ENCODE peak calls at places on chromosomes 13 and 19, in eight cellular contexts. J is stomach; R is heart right ventricle; T is CD8-positive, alpha-beta T cell; A is H1; V is AG04450; U is tibial nerve; Y is fibroblast of lung. P is an unnamed sample.

GRCh38 chr13:80168089-80168850 is 172.7 kb downstream of the SPRY2 start:
- DNase-seq in Y (peak; percentile 30), R (no peak), V (no peak), A (no peak), J (no peak), U (no peak), T (no peak), P (no peak)

GRCh38 chr13:51557875-51558604 is 26.2 kb upstream of the WDFY2 start:
- DNase-seq in Y (peak; percentile 68), T (no peak), V (peak; percentile 43), R (no peak), J (no peak), U (no peak), A (no peak), P (no peak)

GRCh38 chr13:114078501-114079451 is 53.6 kb downstream of the RASA3 start:
- DNase-seq in A (no peak), U (peak; percentile 53), Y (peak; percentile 64), T (no peak), J (peak; percentile 36), V (no peak), R (no peak), P (peak; percentile 76)

GRCh38 chr13:51845574-51846318 is 769 bp upstream of the TMEM272 start:
- DNase-seq in U (no peak), T (no peak), Y (no peak), V (no peak), A (no peak), R (no peak), J (no peak), P (no peak)

GRCh38 chr19:19105365-19106060 is 32.8 kb downstream of the TMEM161A start:
- DNase-seq in V (no peak), R (peak; percentile 52), J (peak; percentile 51), T (no peak), Y (peak; percentile 55), U (no peak), A (no peak), P (no peak)

GRCh38 chr19:34397853-34398252 is 6.3 kb upstream of the PDCD2L start:
- DNase-seq in R (no peak), A (no peak), T (no peak), U (no peak), Y (no peak), V (no peak), J (no peak), P (no peak)

GRCh38 chr13:83731113-83731512 is 151.2 kb downstream of the SLITRK1 start:
- DNase-seq in A (no peak), U (no peak), J (no peak), T (no peak), R (no peak), V (no peak), Y (no peak), P (no peak)

GRCh38 chr13:88107486-88108044 is 436.4 kb downstream of the SLITRK5 start:
- DNase-seq in R (no peak), A (no peak), V (no peak), T (no peak), Y (no peak), U (no peak), J (no peak), P (no peak)

GRCh38 chr13:94329754-94330551 is 149.5 kb downstream of the DCT start:
- DNase-seq in V (peak; percentile 70), T (no peak), U (no peak), A (no peak), Y (peak; percentile 97), J (no peak), R (no peak), P (no peak)

GRCh38 chr13:75762967-75763366 is 126.8 kb downstream of the LMO7 start:
- DNase-seq in T (no peak), A (no peak), U (no peak), Y (no peak), J (no peak), V (no peak), R (no peak), P (no peak)
- H3K27ac ChIP-seq in T (peak overlapping the region; percentile 50), A (no peak overlapping the region), U (no peak overlapping the region), Y (peak overlapping the region; percentile 67), J (peak overlapping the region; percentile 66), V (no peak overlapping the region), R (peak overlapping the region; percentile 78), P (peak overlapping the region; percentile 88)

GRCh38 chr19:16069813-16070365 is 6.4 kb upstream of the TPM4 start:
- DNase-seq in J (peak; percentile 40), V (no peak), U (no peak), T (no peak), A (no peak), R (no peak), Y (no peak), P (peak; percentile 29)
- H3K27ac ChIP-seq in J (peak overlapping the region; percentile 89), V (no peak overlapping the region), U (no peak overlapping the region), T (peak overlapping the region; percentile 82), A (no peak overlapping the region), R (peak overlapping the region; percentile 87), Y (no peak overlapping the region), P (peak overlapping the region; percentile 76)

GRCh38 chr13:97321616-97322321 is 99.6 kb downstream of the MBNL2 start:
- DNase-seq in V (no peak), R (no peak), A (no peak), T (no peak), U (no peak), Y (no peak), J (no peak), P (no peak)
- H3K27ac ChIP-seq in V (no peak overlapping the region), R (peak overlapping the region; percentile 42), A (no peak overlapping the region), T (no peak overlapping the region), U (no peak overlapping the region), Y (no peak overlapping the region), J (no peak overlapping the region), P (no peak overlapping the region)

GRCh38 chr13:27632648-27633047 is 11.0 kb downstream of the POLR1D start:
- DNase-seq in J (no peak), R (no peak), Y (no peak), V (no peak), U (no peak), T (no peak), A (no peak), P (no peak)
- H3K27ac ChIP-seq in J (no peak overlapping the region), R (no peak overlapping the region), Y (no peak overlapping the region), V (no peak overlapping the region), U (no peak overlapping the region), T (no peak overlapping the region), A (no peak overlapping the region), P (no peak overlapping the region)

GRCh38 chr19:43594081-43594697 is 1.7 kb downstream of the IRGQ start:
- DNase-seq in V (no peak), J (no peak), R (no peak), A (no peak), U (no peak), T (no peak), Y (no peak), P (no peak)
- H3K27ac ChIP-seq in V (no peak overlapping the region), J (no peak overlapping the region), R (peak overlapping the region; percentile 98), A (no peak overlapping the region), U (peak overlapping the region; percentile 82), T (no peak overlapping the region), Y (no peak overlapping the region), P (peak overlapping the region; percentile 96)

GRCh38 chr13:99693351-99693750 is 192.1 kb downstream of the TM9SF2 start:
- DNase-seq in J (no peak), U (no peak), V (no peak), A (no peak), R (no peak), Y (no peak), T (no peak), P (no peak)
- H3K27ac ChIP-seq in J (no peak overlapping the region), U (no peak overlapping the region), V (no peak overlapping the region), A (no peak overlapping the region), R (no peak overlapping the region), Y (no peak overlapping the region), T (no peak overlapping the region), P (no peak overlapping the region)

GRCh38 chr13:45372189-45373115 is 31.5 kb upstream of the TPT1 start:
- DNase-seq in Y (peak; percentile 23), V (no peak), U (no peak), T (no peak), J (no peak), A (no peak), R (no peak), P (no peak)
- H3K27ac ChIP-seq in Y (no peak overlapping the region), V (no peak overlapping the region), U (no peak overlapping the region), T (no peak overlapping the region), J (no peak overlapping the region), A (no peak overlapping the region), R (peak overlapping the region; percentile 17), P (no peak overlapping the region)

GRCh38 chr19:43300876-43301765 is 31.8 kb upstream of the PSG9 start:
- DNase-seq in R (no peak), J (no peak), V (no peak), A (no peak), T (no peak), U (no peak), Y (no peak), P (no peak)

GRCh38 chr19:43306097-43306496 is 36.8 kb upstream of the PSG9 start:
- DNase-seq in V (no peak), R (no peak), Y (no peak), T (no peak), A (no peak), J (no peak), U (no peak), P (no peak)

GRCh38 chr19:43305642-43306041 is 36.3 kb upstream of the PSG9 start:
- DNase-seq in Y (no peak), J (no peak), R (no peak), V (no peak), A (no peak), T (no peak), U (no peak), P (no peak)

DNA sequence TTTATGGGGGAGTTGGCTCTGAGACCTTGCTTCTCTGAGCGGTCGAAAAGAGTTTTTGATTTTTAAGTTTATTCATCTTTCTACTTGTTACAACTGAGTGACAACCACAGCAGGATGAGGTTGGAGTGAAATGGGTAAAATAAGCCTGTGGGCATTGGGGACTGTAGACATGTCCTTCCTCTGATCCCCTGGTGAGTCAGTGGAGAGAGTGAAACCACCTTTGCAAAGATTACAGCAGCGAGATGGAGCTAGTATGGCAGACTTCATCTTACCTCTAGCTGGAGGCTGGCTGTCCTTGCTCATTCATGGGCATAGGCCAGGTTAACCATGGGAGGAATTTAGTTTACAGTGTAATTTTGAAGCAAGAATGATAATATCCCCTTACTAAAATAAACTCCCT is 30.9 kb upstream of the PSG9 start:
- DNase-seq in R (no peak), Y (no peak), V (no peak), U (no peak), T (no peak), A (no peak), J (no peak), P (no peak)
- H3K27ac ChIP-seq in R (no peak overlapping the region), Y (no peak overlapping the region), V (no peak overlapping the region), U (no peak overlapping the region), T (no peak overlapping the region), A (no peak overlapping the region), J (no peak overlapping the region), P (no peak overlapping the region)

DNA sequence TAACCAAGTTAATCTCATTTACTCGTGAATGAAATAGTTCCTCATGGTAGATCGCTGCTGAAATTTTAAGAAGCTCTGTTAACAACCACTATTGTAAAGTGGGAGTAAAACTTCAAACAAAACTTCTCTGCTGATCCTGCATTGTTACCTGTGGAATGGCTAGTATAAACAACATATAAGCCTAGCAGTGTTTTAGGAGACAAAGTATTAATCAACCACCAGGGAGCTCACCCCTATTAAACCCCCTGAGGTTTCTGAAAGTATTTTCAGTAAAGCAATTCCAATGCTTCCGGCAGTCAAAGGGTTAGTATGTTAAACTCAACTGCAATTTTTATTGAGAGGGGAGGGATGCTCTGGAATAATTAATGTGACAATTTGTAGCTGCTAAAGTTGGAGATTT is 30.0 kb upstream of the PCDH17 start:
- DNase-seq in U (no peak), R (no peak), T (no peak), V (no peak), Y (no peak), J (no peak), A (no peak), P (no peak)
- H3K27ac ChIP-seq in U (no peak overlapping the region), R (no peak overlapping the region), T (no peak overlapping the region), V (no peak overlapping the region), Y (no peak overlapping the region), J (no peak overlapping the region), A (no peak overlapping the region), P (no peak overlapping the region)

GRCh38 chr19:21439372-21439771 is 42.4 kb downstream of the ZNF493 start:
- DNase-seq in J (peak; percentile 62), Y (peak; percentile 4), T (no peak), U (no peak), A (no peak), V (no peak), R (no peak), P (no peak)
- H3K27ac ChIP-seq in J (peak overlapping the region; percentile 60), Y (no peak overlapping the region), T (no peak overlapping the region), U (no peak overlapping the region), A (no peak overlapping the region), V (no peak overlapping the region), R (no peak overlapping the region), P (no peak overlapping the region)